ENCODE peak calls at places on chromosome 6, in eight cellular contexts. One of them, this sample, is unnamed.

GRCh38 chr6:47094351-47094925 is 52.3 kb upstream of the ADGRF1 start:
- DNase-seq in cardiac fibroblast: peak; percentile 52
- DNase-seq in fibroblast of the conjunctiva: no peak
- DNase-seq in GM23338: peak; percentile 32
- DNase-seq in activated T-helper 2 cell treated with anti-CD3 and anti-CD28 coated beads, Interferon-gamma antibody, Interleukin-2, Interleukin-4, amounts not matched to agents 10 μg/mL and 5 μg/mL and 100 μg/mL, durations not matched to agents 14 hours and 24 hours and 36 hours: no peak
- DNase-seq in GM12892: no peak
- DNase-seq in aorta: no peak
- DNase-seq in coronary artery: no peak
- DNase-seq in this sample: no peak

GRCh38 chr6:16318538-16318937 is 80.2 kb downstream of the GMPR start:
- DNase-seq in coronary artery: no peak
- DNase-seq in GM12892: no peak
- DNase-seq in GM23338: no peak
- DNase-seq in activated T-helper 2 cell treated with anti-CD3 and anti-CD28 coated beads, Interferon-gamma antibody, Interleukin-2, Interleukin-4, amounts not matched to agents 10 μg/mL and 5 μg/mL and 100 μg/mL, durations not matched to agents 14 hours and 24 hours and 36 hours: no peak
- DNase-seq in cardiac fibroblast: peak; percentile 85
- DNase-seq in fibroblast of the conjunctiva: no peak
- DNase-seq in aorta: peak; percentile 66
- DNase-seq in this sample: no peak

GRCh38 chr6:33967966-33968724 is 164.3 kb upstream of the MLN start:
- DNase-seq in cardiac fibroblast: peak; percentile 6
- DNase-seq in fibroblast of the conjunctiva: no peak
- DNase-seq in GM23338: peak; percentile 82
- DNase-seq in activated T-helper 2 cell treated with anti-CD3 and anti-CD28 coated beads, Interferon-gamma antibody, Interleukin-2, Interleukin-4, amounts not matched to agents 10 μg/mL and 5 μg/mL and 100 μg/mL, durations not matched to agents 14 hours and 24 hours and 36 hours: no peak
- DNase-seq in aorta: no peak
- DNase-seq in GM12892: no peak
- DNase-seq in coronary artery: no peak
- DNase-seq in this sample: no peak

GRCh38 chr6:113901482-113901881 is 44.3 kb downstream of the MARCKS start:
- DNase-seq in aorta: no peak
- DNase-seq in GM23338: no peak
- DNase-seq in activated T-helper 2 cell treated with anti-CD3 and anti-CD28 coated beads, Interferon-gamma antibody, Interleukin-2, Interleukin-4, amounts not matched to agents 10 μg/mL and 5 μg/mL and 100 μg/mL, durations not matched to agents 14 hours and 24 hours and 36 hours: no peak
- DNase-seq in coronary artery: no peak
- DNase-seq in fibroblast of the conjunctiva: no peak
- DNase-seq in cardiac fibroblast: peak; percentile 12
- DNase-seq in GM12892: no peak
- DNase-seq in this sample: no peak

GRCh38 chr6:13810688-13811446 is 3.5 kb downstream of the MCUR1 start:
- DNase-seq in activated T-helper 2 cell treated with anti-CD3 and anti-CD28 coated beads, Interferon-gamma antibody, Interleukin-2, Interleukin-4, amounts not matched to agents 10 μg/mL and 5 μg/mL and 100 μg/mL, durations not matched to agents 14 hours and 24 hours and 36 hours: no peak
- DNase-seq in GM23338: no peak
- DNase-seq in fibroblast of the conjunctiva: no peak
- DNase-seq in GM12892: no peak
- DNase-seq in aorta: no peak
- DNase-seq in coronary artery: no peak
- DNase-seq in cardiac fibroblast: no peak
- DNase-seq in this sample: no peak

GRCh38 chr6:15405111-15405510 is 159.2 kb downstream of the JARID2 start:
- DNase-seq in GM23338: no peak
- DNase-seq in fibroblast of the conjunctiva: no peak
- DNase-seq in GM12892: no peak
- DNase-seq in cardiac fibroblast: no peak
- DNase-seq in coronary artery: no peak
- DNase-seq in aorta: no peak
- DNase-seq in activated T-helper 2 cell treated with anti-CD3 and anti-CD28 coated beads, Interferon-gamma antibody, Interleukin-2, Interleukin-4, amounts not matched to agents 10 μg/mL and 5 μg/mL and 100 μg/mL, durations not matched to agents 14 hours and 24 hours and 36 hours: no peak
- DNase-seq in this sample: no peak

GRCh38 chr6:36720251-36721141 is 22.9 kb downstream of the RAB44 start:
- DNase-seq in fibroblast of the conjunctiva: no peak
- DNase-seq in GM12892: no peak
- DNase-seq in cardiac fibroblast: no peak
- DNase-seq in activated T-helper 2 cell treated with anti-CD3 and anti-CD28 coated beads, Interferon-gamma antibody, Interleukin-2, Interleukin-4, amounts not matched to agents 10 μg/mL and 5 μg/mL and 100 μg/mL, durations not matched to agents 14 hours and 24 hours and 36 hours: no peak
- DNase-seq in coronary artery: no peak
- DNase-seq in aorta: no peak
- DNase-seq in GM23338: no peak
- DNase-seq in this sample: no peak

GRCh38 chr6:89411269-89412070 is 603 bp downstream of the RRAGD start:
- DNase-seq in fibroblast of the conjunctiva: no peak
- DNase-seq in aorta: peak; percentile 68
- DNase-seq in activated T-helper 2 cell treated with anti-CD3 and anti-CD28 coated beads, Interferon-gamma antibody, Interleukin-2, Interleukin-4, amounts not matched to agents 10 μg/mL and 5 μg/mL and 100 μg/mL, durations not matched to agents 14 hours and 24 hours and 36 hours: peak; percentile 22
- DNase-seq in GM12892: peak; percentile 42
- DNase-seq in GM23338: peak; percentile 76
- DNase-seq in coronary artery: peak; percentile 77
- DNase-seq in cardiac fibroblast: no peak
- DNase-seq in this sample: no peak

GRCh38 chr6:34152806-34153565 is 7.1 kb upstream of the GRM4 start:
- DNase-seq in coronary artery: peak; percentile 68
- DNase-seq in activated T-helper 2 cell treated with anti-CD3 and anti-CD28 coated beads, Interferon-gamma antibody, Interleukin-2, Interleukin-4, amounts not matched to agents 10 μg/mL and 5 μg/mL and 100 μg/mL, durations not matched to agents 14 hours and 24 hours and 36 hours: no peak
- DNase-seq in cardiac fibroblast: no peak
- DNase-seq in fibroblast of the conjunctiva: no peak
- DNase-seq in GM23338: no peak
- DNase-seq in aorta: no peak
- DNase-seq in GM12892: peak; percentile 21
- DNase-seq in this sample: no peak

GRCh38 chr6:110589865-110590513 is 113.6 kb upstream of the SLC22A16 start:
- DNase-seq in activated T-helper 2 cell treated with anti-CD3 and anti-CD28 coated beads, Interferon-gamma antibody, Interleukin-2, Interleukin-4, amounts not matched to agents 10 μg/mL and 5 μg/mL and 100 μg/mL, durations not matched to agents 14 hours and 24 hours and 36 hours: no peak
- DNase-seq in coronary artery: no peak
- DNase-seq in GM12892: peak; percentile 23
- DNase-seq in aorta: no peak
- DNase-seq in fibroblast of the conjunctiva: no peak
- DNase-seq in GM23338: no peak
- DNase-seq in cardiac fibroblast: no peak
- DNase-seq in this sample: no peak

GRCh38 chr6:128981716-128982115 is 98.8 kb downstream of the LAMA2 start:
- DNase-seq in GM12892: no peak
- DNase-seq in coronary artery: no peak
- DNase-seq in activated T-helper 2 cell treated with anti-CD3 and anti-CD28 coated beads, Interferon-gamma antibody, Interleukin-2, Interleukin-4, amounts not matched to agents 10 μg/mL and 5 μg/mL and 100 μg/mL, durations not matched to agents 14 hours and 24 hours and 36 hours: no peak
- DNase-seq in fibroblast of the conjunctiva: no peak
- DNase-seq in cardiac fibroblast: peak; percentile 6
- DNase-seq in GM23338: no peak
- DNase-seq in aorta: no peak
- DNase-seq in this sample: no peak

GRCh38 chr6:91816335-91816734 is 1229.5 kb upstream of the MAP3K7 start:
- DNase-seq in aorta: peak; percentile 21
- DNase-seq in GM23338: no peak
- DNase-seq in activated T-helper 2 cell treated with anti-CD3 and anti-CD28 coated beads, Interferon-gamma antibody, Interleukin-2, Interleukin-4, amounts not matched to agents 10 μg/mL and 5 μg/mL and 100 μg/mL, durations not matched to agents 14 hours and 24 hours and 36 hours: no peak
- DNase-seq in GM12892: no peak
- DNase-seq in fibroblast of the conjunctiva: no peak
- DNase-seq in cardiac fibroblast: no peak
- DNase-seq in coronary artery: no peak
- DNase-seq in this sample: no peak

GRCh38 chr6:156395276-156395675 is 381.9 kb upstream of the ARID1B start:
- DNase-seq in GM23338: no peak
- DNase-seq in aorta: no peak
- DNase-seq in coronary artery: no peak
- DNase-seq in activated T-helper 2 cell treated with anti-CD3 and anti-CD28 coated beads, Interferon-gamma antibody, Interleukin-2, Interleukin-4, amounts not matched to agents 10 μg/mL and 5 μg/mL and 100 μg/mL, durations not matched to agents 14 hours and 24 hours and 36 hours: no peak
- DNase-seq in GM12892: peak; percentile 25
- DNase-seq in cardiac fibroblast: no peak
- DNase-seq in fibroblast of the conjunctiva: no peak
- DNase-seq in this sample: no peak

GRCh38 chr6:37820713-37821069 is 1.2 kb downstream of the ZFAND3 start:
- DNase-seq in fibroblast of the conjunctiva: no peak
- DNase-seq in cardiac fibroblast: no peak
- DNase-seq in coronary artery: no peak
- DNase-seq in GM23338: peak; percentile 22
- DNase-seq in aorta: no peak
- DNase-seq in activated T-helper 2 cell treated with anti-CD3 and anti-CD28 coated beads, Interferon-gamma antibody, Interleukin-2, Interleukin-4, amounts not matched to agents 10 μg/mL and 5 μg/mL and 100 μg/mL, durations not matched to agents 14 hours and 24 hours and 36 hours: no peak
- DNase-seq in GM12892: no peak
- DNase-seq in this sample: no peak

GRCh38 chr6:26380256-26380655 is 2.7 kb upstream of the BTN2A2 start:
- DNase-seq in aorta: no peak
- DNase-seq in GM12892: no peak
- DNase-seq in fibroblast of the conjunctiva: no peak
- DNase-seq in GM23338: no peak
- DNase-seq in cardiac fibroblast: no peak
- DNase-seq in coronary artery: no peak
- DNase-seq in activated T-helper 2 cell treated with anti-CD3 and anti-CD28 coated beads, Interferon-gamma antibody, Interleukin-2, Interleukin-4, amounts not matched to agents 10 μg/mL and 5 μg/mL and 100 μg/mL, durations not matched to agents 14 hours and 24 hours and 36 hours: no peak
- DNase-seq in this sample: no peak

GRCh38 chr6:34202329-34203201 is 34.1 kb upstream of the HMGA1 start:
- DNase-seq in aorta: no peak
- DNase-seq in coronary artery: no peak
- DNase-seq in GM12892: no peak
- DNase-seq in fibroblast of the conjunctiva: no peak
- DNase-seq in GM23338: peak; percentile 43
- DNase-seq in cardiac fibroblast: no peak
- DNase-seq in activated T-helper 2 cell treated with anti-CD3 and anti-CD28 coated beads, Interferon-gamma antibody, Interleukin-2, Interleukin-4, amounts not matched to agents 10 μg/mL and 5 μg/mL and 100 μg/mL, durations not matched to agents 14 hours and 24 hours and 36 hours: no peak
- DNase-seq in this sample: no peak

GRCh38 chr6:21824431-21825180 is 231.1 kb downstream of the SOX4 start:
- DNase-seq in activated T-helper 2 cell treated with anti-CD3 and anti-CD28 coated beads, Interferon-gamma antibody, Interleukin-2, Interleukin-4, amounts not matched to agents 10 μg/mL and 5 μg/mL and 100 μg/mL, durations not matched to agents 14 hours and 24 hours and 36 hours: no peak
- DNase-seq in fibroblast of the conjunctiva: no peak
- DNase-seq in aorta: no peak
- DNase-seq in GM23338: no peak
- DNase-seq in cardiac fibroblast: no peak
- DNase-seq in GM12892: no peak
- DNase-seq in coronary artery: no peak
- DNase-seq in this sample: no peak

GRCh38 chr6:74879234-74879633 is 326.6 kb downstream of the COL12A1 start:
- DNase-seq in GM23338: no peak
- DNase-seq in activated T-helper 2 cell treated with anti-CD3 and anti-CD28 coated beads, Interferon-gamma antibody, Interleukin-2, Interleukin-4, amounts not matched to agents 10 μg/mL and 5 μg/mL and 100 μg/mL, durations not matched to agents 14 hours and 24 hours and 36 hours: no peak
- DNase-seq in fibroblast of the conjunctiva: peak; percentile 66
- DNase-seq in GM12892: no peak
- DNase-seq in cardiac fibroblast: peak; percentile 91
- DNase-seq in coronary artery: no peak
- DNase-seq in aorta: no peak
- DNase-seq in this sample: peak; percentile 31

GRCh38 chr6:36590237-36590636 is 3.9 kb upstream of the SRSF3 start:
- DNase-seq in fibroblast of the conjunctiva: no peak
- DNase-seq in activated T-helper 2 cell treated with anti-CD3 and anti-CD28 coated beads, Interferon-gamma antibody, Interleukin-2, Interleukin-4, amounts not matched to agents 10 μg/mL and 5 μg/mL and 100 μg/mL, durations not matched to agents 14 hours and 24 hours and 36 hours: no peak
- DNase-seq in GM12892: no peak
- DNase-seq in aorta: no peak
- DNase-seq in coronary artery: no peak
- DNase-seq in GM23338: no peak
- DNase-seq in cardiac fibroblast: peak; percentile 84
- DNase-seq in this sample: peak; percentile 80

GRCh38 chr6:147774856-147775255 is 266.4 kb downstream of the SAMD5 start:
- DNase-seq in fibroblast of the conjunctiva: no peak
- DNase-seq in aorta: no peak
- DNase-seq in coronary artery: no peak
- DNase-seq in cardiac fibroblast: no peak
- DNase-seq in activated T-helper 2 cell treated with anti-CD3 and anti-CD28 coated beads, Interferon-gamma antibody, Interleukin-2, Interleukin-4, amounts not matched to agents 10 μg/mL and 5 μg/mL and 100 μg/mL, durations not matched to agents 14 hours and 24 hours and 36 hours: no peak
- DNase-seq in GM23338: peak; percentile 65
- DNase-seq in GM12892: no peak
- DNase-seq in this sample: no peak

GRCh38 chr6:163825033-163825432 is 410.5 kb downstream of the QKI start:
- DNase-seq in GM12892: no peak
- DNase-seq in cardiac fibroblast: peak; percentile 2
- DNase-seq in activated T-helper 2 cell treated with anti-CD3 and anti-CD28 coated beads, Interferon-gamma antibody, Interleukin-2, Interleukin-4, amounts not matched to agents 10 μg/mL and 5 μg/mL and 100 μg/mL, durations not matched to agents 14 hours and 24 hours and 36 hours: no peak
- DNase-seq in coronary artery: no peak
- DNase-seq in aorta: no peak
- DNase-seq in fibroblast of the conjunctiva: no peak
- DNase-seq in GM23338: no peak
- DNase-seq in this sample: no peak

GRCh38 chr6:23584134-23584763 is 541.8 kb upstream of the NRSN1 start:
- DNase-seq in activated T-helper 2 cell treated with anti-CD3 and anti-CD28 coated beads, Interferon-gamma antibody, Interleukin-2, Interleukin-4, amounts not matched to agents 10 μg/mL and 5 μg/mL and 100 μg/mL, durations not matched to agents 14 hours and 24 hours and 36 hours: no peak
- DNase-seq in coronary artery: no peak
- DNase-seq in aorta: no peak
- DNase-seq in GM23338: no peak
- DNase-seq in fibroblast of the conjunctiva: no peak
- DNase-seq in cardiac fibroblast: no peak
- DNase-seq in GM12892: no peak
- DNase-seq in this sample: no peak

GRCh38 chr6:5214570-5215052 is 46.1 kb downstream of the LYRM4 start:
- DNase-seq in activated T-helper 2 cell treated with anti-CD3 and anti-CD28 coated beads, Interferon-gamma antibody, Interleukin-2, Interleukin-4, amounts not matched to agents 10 μg/mL and 5 μg/mL and 100 μg/mL, durations not matched to agents 14 hours and 24 hours and 36 hours: no peak
- DNase-seq in cardiac fibroblast: peak; percentile 63
- DNase-seq in GM23338: peak; percentile 71
- DNase-seq in aorta: peak; percentile 60
- DNase-seq in coronary artery: no peak
- DNase-seq in GM12892: no peak
- DNase-seq in fibroblast of the conjunctiva: no peak
- DNase-seq in this sample: no peak

GRCh38 chr6:161151660-161152526 is 122.0 kb downstream of the AGPAT4 start:
- DNase-seq in activated T-helper 2 cell treated with anti-CD3 and anti-CD28 coated beads, Interferon-gamma antibody, Interleukin-2, Interleukin-4, amounts not matched to agents 10 μg/mL and 5 μg/mL and 100 μg/mL, durations not matched to agents 14 hours and 24 hours and 36 hours: no peak
- DNase-seq in fibroblast of the conjunctiva: no peak
- DNase-seq in cardiac fibroblast: no peak
- DNase-seq in GM23338: no peak
- DNase-seq in GM12892: no peak
- DNase-seq in aorta: no peak
- DNase-seq in coronary artery: no peak
- DNase-seq in this sample: no peak

GRCh38 chr6:22411408-22412105 is 114.7 kb upstream of the PRL start:
- DNase-seq in GM23338: no peak
- DNase-seq in fibroblast of the conjunctiva: peak; percentile 30
- DNase-seq in cardiac fibroblast: peak; percentile 10
- DNase-seq in aorta: no peak
- DNase-seq in GM12892: no peak
- DNase-seq in coronary artery: no peak
- DNase-seq in activated T-helper 2 cell treated with anti-CD3 and anti-CD28 coated beads, Interferon-gamma antibody, Interleukin-2, Interleukin-4, amounts not matched to agents 10 μg/mL and 5 μg/mL and 100 μg/mL, durations not matched to agents 14 hours and 24 hours and 36 hours: no peak
- DNase-seq in this sample: no peak

GRCh38 chr6:72580281-72580940 is 41.5 kb upstream of the KCNQ5 start:
- DNase-seq in coronary artery: no peak
- DNase-seq in aorta: no peak
- DNase-seq in GM12892: no peak
- DNase-seq in cardiac fibroblast: peak; percentile 93
- DNase-seq in GM23338: peak; percentile 71
- DNase-seq in activated T-helper 2 cell treated with anti-CD3 and anti-CD28 coated beads, Interferon-gamma antibody, Interleukin-2, Interleukin-4, amounts not matched to agents 10 μg/mL and 5 μg/mL and 100 μg/mL, durations not matched to agents 14 hours and 24 hours and 36 hours: no peak
- DNase-seq in fibroblast of the conjunctiva: peak; percentile 55
- DNase-seq in this sample: peak; percentile 28

This sample was measured in retinal pigment epithelial cell.